ENCODE peak calls at places on chromosomes 5 and 9, in four cellular contexts. One of them, this sample, is unnamed.

GRCh38 chr5:129379406-129379805 is 80.7 kb upstream of the ADAMTS19 start:
- DNase-seq in stimulated activated CD4-positive, alpha-beta T cell treated with anti-CD3 and anti-CD28 coated beads, Interleukin-12 subunit alpha, Interleukin-12 subunit beta, amount 100 ng/mL, for 4 hours: no peak
- DNase-seq in left ventricle myocardium superior: no peak
- DNase-seq in T-cell: no peak
- DNase-seq in this sample: no peak

GRCh38 chr5:150723845-150724244 is 23.0 kb upstream of the RBM22 start:
- DNase-seq in stimulated activated CD4-positive, alpha-beta T cell treated with anti-CD3 and anti-CD28 coated beads, Interleukin-12 subunit alpha, Interleukin-12 subunit beta, amount 100 ng/mL, for 4 hours: no peak
- DNase-seq in left ventricle myocardium superior: no peak
- DNase-seq in T-cell: no peak
- DNase-seq in this sample: no peak

GRCh38 chr9:36566813-36567217 is 5.9 kb upstream of the MELK start:
- DNase-seq in stimulated activated CD4-positive, alpha-beta T cell treated with anti-CD3 and anti-CD28 coated beads, Interleukin-12 subunit alpha, Interleukin-12 subunit beta, amount 100 ng/mL, for 4 hours: no peak
- DNase-seq in left ventricle myocardium superior: no peak
- DNase-seq in T-cell: no peak
- DNase-seq in this sample: peak; percentile 81

GRCh38 chr5:87770601-87771121 is 357.9 kb upstream of the CCNH start:
- DNase-seq in stimulated activated CD4-positive, alpha-beta T cell treated with anti-CD3 and anti-CD28 coated beads, Interleukin-12 subunit alpha, Interleukin-12 subunit beta, amount 100 ng/mL, for 4 hours: no peak
- DNase-seq in left ventricle myocardium superior: no peak
- DNase-seq in T-cell: no peak
- DNase-seq in this sample: no peak

GRCh38 chr5:43008369-43009158 is 31.6 kb downstream of the ANXA2R start:
- DNase-seq in stimulated activated CD4-positive, alpha-beta T cell treated with anti-CD3 and anti-CD28 coated beads, Interleukin-12 subunit alpha, Interleukin-12 subunit beta, amount 100 ng/mL, for 4 hours: peak; percentile 89
- DNase-seq in left ventricle myocardium superior: peak; percentile 87
- DNase-seq in T-cell: peak; percentile 91
- DNase-seq in this sample: peak; percentile 95

GRCh38 chr9:127569819-127570401 is 42.2 kb upstream of the STXBP1 start:
- DNase-seq in stimulated activated CD4-positive, alpha-beta T cell treated with anti-CD3 and anti-CD28 coated beads, Interleukin-12 subunit alpha, Interleukin-12 subunit beta, amount 100 ng/mL, for 4 hours: no peak
- DNase-seq in left ventricle myocardium superior: no peak
- DNase-seq in T-cell: no peak
- DNase-seq in this sample: no peak

GRCh38 chr5:16346380-16346779 is 119.2 kb downstream of the ZNF622 start:
- DNase-seq in stimulated activated CD4-positive, alpha-beta T cell treated with anti-CD3 and anti-CD28 coated beads, Interleukin-12 subunit alpha, Interleukin-12 subunit beta, amount 100 ng/mL, for 4 hours: no peak
- DNase-seq in left ventricle myocardium superior: no peak
- DNase-seq in T-cell: no peak
- DNase-seq in this sample: no peak

GRCh38 chr5:170499621-170500020 is 4.2 kb upstream of the KCNIP1 start:
- DNase-seq in stimulated activated CD4-positive, alpha-beta T cell treated with anti-CD3 and anti-CD28 coated beads, Interleukin-12 subunit alpha, Interleukin-12 subunit beta, amount 100 ng/mL, for 4 hours: no peak
- DNase-seq in left ventricle myocardium superior: no peak
- DNase-seq in T-cell: no peak
- DNase-seq in this sample: no peak

GRCh38 chr5:154485092-154485491 is 7.1 kb upstream of the HAND1 start:
- DNase-seq in stimulated activated CD4-positive, alpha-beta T cell treated with anti-CD3 and anti-CD28 coated beads, Interleukin-12 subunit alpha, Interleukin-12 subunit beta, amount 100 ng/mL, for 4 hours: no peak
- DNase-seq in left ventricle myocardium superior: no peak
- DNase-seq in T-cell: no peak
- DNase-seq in this sample: no peak

GRCh38 chr9:87062706-87063105 is 115.4 kb upstream of the GAS1 start:
- DNase-seq in stimulated activated CD4-positive, alpha-beta T cell treated with anti-CD3 and anti-CD28 coated beads, Interleukin-12 subunit alpha, Interleukin-12 subunit beta, amount 100 ng/mL, for 4 hours: no peak
- DNase-seq in left ventricle myocardium superior: no peak
- DNase-seq in T-cell: no peak
- DNase-seq in this sample: no peak

GRCh38 chr5:56659991-56660390 is 155.4 kb upstream of the MAP3K1 start:
- DNase-seq in stimulated activated CD4-positive, alpha-beta T cell treated with anti-CD3 and anti-CD28 coated beads, Interleukin-12 subunit alpha, Interleukin-12 subunit beta, amount 100 ng/mL, for 4 hours: no peak
- DNase-seq in left ventricle myocardium superior: no peak
- DNase-seq in T-cell: no peak
- DNase-seq in this sample: no peak

GRCh38 chr9:107422189-107422802 is 67.3 kb downstream of the KLF4 start:
- DNase-seq in stimulated activated CD4-positive, alpha-beta T cell treated with anti-CD3 and anti-CD28 coated beads, Interleukin-12 subunit alpha, Interleukin-12 subunit beta, amount 100 ng/mL, for 4 hours: peak; percentile 6
- DNase-seq in left ventricle myocardium superior: peak; percentile 80
- DNase-seq in T-cell: no peak
- DNase-seq in this sample: peak; percentile 91

GRCh38 chr5:134833340-134834032 is 12.3 kb upstream of the C5orf24 start:
- DNase-seq in stimulated activated CD4-positive, alpha-beta T cell treated with anti-CD3 and anti-CD28 coated beads, Interleukin-12 subunit alpha, Interleukin-12 subunit beta, amount 100 ng/mL, for 4 hours: no peak
- DNase-seq in left ventricle myocardium superior: no peak
- DNase-seq in T-cell: no peak
- DNase-seq in this sample: no peak

This sample was measured in posterior vena cava.